ENCODE peak calls at places on chromosomes 6 and 20, in nine cellular contexts. One of them, this sample, is unnamed.

GRCh38 chr6:143540192-143540591 is 28.7 kb upstream of the FUCA2 start:
- DNase-seq in progenitor cell of endocrine pancreas: no peak
- DNase-seq in hepatocyte: no peak
- DNase-seq in RWPE1: no peak
- DNase-seq in IMR-90: no peak
- DNase-seq in WTC11: no peak
- DNase-seq in Caco-2: no peak
- DNase-seq in lung: no peak
- DNase-seq in Calu3: no peak
- DNase-seq in this sample: no peak

GRCh38 chr20:444117-444516 is 18.2 kb downstream of the TBC1D20 start:
- DNase-seq in WTC11: no peak
- DNase-seq in hepatocyte: no peak
- DNase-seq in progenitor cell of endocrine pancreas: no peak
- DNase-seq in RWPE1: no peak
- DNase-seq in Caco-2: no peak
- DNase-seq in IMR-90: no peak
- DNase-seq in Calu3: no peak
- DNase-seq in lung: no peak
- DNase-seq in this sample: no peak

GRCh38 chr6:41958022-41958856 is 16.6 kb upstream of the CCND3 start:
- DNase-seq in hepatocyte: no peak
- DNase-seq in WTC11: no peak
- DNase-seq in lung: no peak
- DNase-seq in progenitor cell of endocrine pancreas: no peak
- DNase-seq in RWPE1: no peak
- DNase-seq in IMR-90: no peak
- DNase-seq in Caco-2: no peak
- DNase-seq in Calu3: no peak
- DNase-seq in this sample: no peak

GRCh38 chr6:137848672-137849071 is 18.4 kb upstream of the TNFAIP3 start:
- DNase-seq in WTC11: no peak
- DNase-seq in Caco-2: no peak
- DNase-seq in progenitor cell of endocrine pancreas: no peak
- DNase-seq in Calu3: no peak
- DNase-seq in IMR-90: peak
- DNase-seq in lung: no peak
- DNase-seq in hepatocyte: no peak
- DNase-seq in RWPE1: no peak
- DNase-seq in this sample: no peak

GRCh38 chr6:120005292-120005976 is 655.9 kb upstream of the MAN1A1 start:
- DNase-seq in hepatocyte: no peak
- DNase-seq in lung: no peak
- DNase-seq in Calu3: peak
- DNase-seq in RWPE1: no peak
- DNase-seq in WTC11: no peak
- DNase-seq in progenitor cell of endocrine pancreas: no peak
- DNase-seq in Caco-2: peak
- DNase-seq in IMR-90: no peak
- DNase-seq in this sample: no peak

GRCh38 chr20:18132663-18133062 is 5.0 kb upstream of the KAT14 start:
- DNase-seq in RWPE1: no peak
- DNase-seq in IMR-90: no peak
- DNase-seq in progenitor cell of endocrine pancreas: no peak
- DNase-seq in hepatocyte: no peak
- DNase-seq in WTC11: no peak
- DNase-seq in Caco-2: no peak
- DNase-seq in Calu3: no peak
- DNase-seq in lung: no peak
- DNase-seq in this sample: no peak

GRCh38 chr20:41734506-41734945 is 116.3 kb upstream of the CHD6 start:
- DNase-seq in lung: peak
- DNase-seq in WTC11: peak
- DNase-seq in Caco-2: peak
- DNase-seq in IMR-90: peak
- DNase-seq in Calu3: peak
- DNase-seq in RWPE1: peak
- DNase-seq in progenitor cell of endocrine pancreas: peak
- DNase-seq in hepatocyte: peak
- DNase-seq in this sample: no peak

GRCh38 chr6:167089243-167090142 is 33.4 kb upstream of the CCR6 start:
- DNase-seq in IMR-90: no peak
- DNase-seq in Calu3: no peak
- DNase-seq in lung: no peak
- DNase-seq in RWPE1: no peak
- DNase-seq in WTC11: no peak
- DNase-seq in hepatocyte: no peak
- DNase-seq in progenitor cell of endocrine pancreas: no peak
- DNase-seq in Caco-2: no peak
- DNase-seq in this sample: no peak

GRCh38 chr6:147105786-147106185 is 98.4 kb upstream of the STXBP5 start:
- DNase-seq in Caco-2: no peak
- DNase-seq in progenitor cell of endocrine pancreas: no peak
- DNase-seq in WTC11: no peak
- DNase-seq in RWPE1: no peak
- DNase-seq in Calu3: no peak
- DNase-seq in IMR-90: no peak
- DNase-seq in lung: no peak
- DNase-seq in hepatocyte: no peak
- DNase-seq in this sample: no peak

GRCh38 chr20:57743450-57744095 is 33.8 kb upstream of the PMEPA1 start:
- DNase-seq in Caco-2: no peak
- DNase-seq in RWPE1: no peak
- DNase-seq in IMR-90: no peak
- DNase-seq in WTC11: no peak
- DNase-seq in lung: no peak
- DNase-seq in Calu3: no peak
- DNase-seq in hepatocyte: no peak
- DNase-seq in progenitor cell of endocrine pancreas: no peak
- DNase-seq in this sample: no peak

GRCh38 chr6:153108320-153108719 is 22.8 kb downstream of the RGS17 start:
- DNase-seq in progenitor cell of endocrine pancreas: no peak
- DNase-seq in IMR-90: no peak
- DNase-seq in hepatocyte: no peak
- DNase-seq in WTC11: no peak
- DNase-seq in lung: no peak
- DNase-seq in Caco-2: no peak
- DNase-seq in Calu3: no peak
- DNase-seq in RWPE1: no peak
- DNase-seq in this sample: no peak

GRCh38 chr6:43670623-43670986 is 17.0 kb downstream of the MRPS18A start:
- DNase-seq in RWPE1: no peak
- DNase-seq in Caco-2: no peak
- DNase-seq in IMR-90: no peak
- DNase-seq in Calu3: no peak
- DNase-seq in progenitor cell of endocrine pancreas: no peak
- DNase-seq in hepatocyte: no peak
- DNase-seq in WTC11: no peak
- DNase-seq in lung: no peak
- DNase-seq in this sample: no peak

GRCh38 chr6:125252891-125253290 is 48.9 kb downstream of the HDDC2 start:
- DNase-seq in IMR-90: peak
- DNase-seq in RWPE1: peak
- DNase-seq in lung: no peak
- DNase-seq in hepatocyte: no peak
- DNase-seq in progenitor cell of endocrine pancreas: no peak
- DNase-seq in Calu3: no peak
- DNase-seq in Caco-2: no peak
- DNase-seq in WTC11: no peak
- DNase-seq in this sample: no peak

GRCh38 chr20:9139106-9139808 is 70.4 kb downstream of the PLCB4 start:
- DNase-seq in WTC11: no peak
- DNase-seq in hepatocyte: no peak
- DNase-seq in RWPE1: no peak
- DNase-seq in Calu3: no peak
- DNase-seq in Caco-2: no peak
- DNase-seq in lung: no peak
- DNase-seq in IMR-90: no peak
- DNase-seq in progenitor cell of endocrine pancreas: no peak
- DNase-seq in this sample: no peak

GRCh38 chr6:110334425-110335158 is 23.6 kb downstream of the METTL24 start:
- DNase-seq in progenitor cell of endocrine pancreas: no peak
- DNase-seq in Calu3: no peak
- DNase-seq in lung: no peak
- DNase-seq in Caco-2: no peak
- DNase-seq in RWPE1: no peak
- DNase-seq in hepatocyte: no peak
- DNase-seq in WTC11: no peak
- DNase-seq in IMR-90: no peak
- DNase-seq in this sample: no peak

GRCh38 chr6:160975111-160975510 is 16.5 kb upstream of the MAP3K4 start:
- DNase-seq in Calu3: no peak
- DNase-seq in RWPE1: no peak
- DNase-seq in hepatocyte: no peak
- DNase-seq in lung: no peak
- DNase-seq in WTC11: no peak
- DNase-seq in IMR-90: no peak
- DNase-seq in Caco-2: no peak
- DNase-seq in progenitor cell of endocrine pancreas: no peak
- DNase-seq in this sample: no peak

GRCh38 chr6:160978141-160978926 is 13.2 kb upstream of the MAP3K4 start:
- DNase-seq in IMR-90: peak
- DNase-seq in Caco-2: no peak
- DNase-seq in WTC11: no peak
- DNase-seq in RWPE1: peak
- DNase-seq in Calu3: no peak
- DNase-seq in progenitor cell of endocrine pancreas: no peak
- DNase-seq in hepatocyte: no peak
- DNase-seq in lung: no peak
- DNase-seq in this sample: no peak

GRCh38 chr6:160974304-160974771 is 17.2 kb upstream of the MAP3K4 start:
- DNase-seq in lung: no peak
- DNase-seq in WTC11: no peak
- DNase-seq in progenitor cell of endocrine pancreas: no peak
- DNase-seq in Caco-2: no peak
- DNase-seq in IMR-90: peak
- DNase-seq in RWPE1: peak
- DNase-seq in hepatocyte: peak
- DNase-seq in Calu3: no peak
- DNase-seq in this sample: no peak

GRCh38 chr6:160973856-160974255 is 17.7 kb upstream of the MAP3K4 start:
- DNase-seq in Caco-2: no peak
- DNase-seq in Calu3: no peak
- DNase-seq in RWPE1: no peak
- DNase-seq in IMR-90: peak
- DNase-seq in WTC11: no peak
- DNase-seq in lung: no peak
- DNase-seq in progenitor cell of endocrine pancreas: no peak
- DNase-seq in hepatocyte: no peak
- DNase-seq in this sample: no peak

DNA sequence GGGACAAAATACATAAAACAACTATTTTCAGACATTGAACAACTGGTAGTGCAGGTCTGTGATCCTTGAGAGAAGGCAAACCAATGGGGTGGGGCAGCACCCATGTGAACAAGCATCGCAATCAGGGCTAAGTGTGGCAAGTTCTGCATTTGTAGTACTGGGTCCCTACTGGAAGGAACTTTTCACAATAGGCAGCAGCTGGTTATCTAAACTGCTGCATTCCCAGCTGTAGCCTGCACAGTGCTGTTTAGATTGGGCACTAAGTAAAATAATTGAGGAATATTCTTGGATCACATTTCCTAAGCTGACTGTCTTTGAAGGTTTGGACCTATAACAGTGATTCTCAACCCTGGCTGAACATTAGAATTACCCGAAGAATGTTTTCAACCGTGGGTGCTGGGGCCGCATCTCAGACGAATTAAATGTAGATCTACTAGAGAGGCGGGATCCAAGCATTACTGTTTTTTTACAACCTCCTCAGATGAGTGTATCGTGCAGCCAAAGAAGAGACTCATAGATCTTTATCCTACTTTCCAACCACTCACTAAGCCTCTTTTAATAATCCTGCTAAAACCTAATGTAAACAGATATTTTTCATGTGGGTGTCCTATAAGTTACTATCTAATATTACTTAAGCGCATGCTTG is 12.4 kb upstream of the MAP3K4 start:
- DNase-seq in Caco-2: no peak
- DNase-seq in IMR-90: peak
- DNase-seq in WTC11: no peak
- DNase-seq in RWPE1: no peak
- DNase-seq in progenitor cell of endocrine pancreas: no peak
- DNase-seq in Calu3: no peak
- DNase-seq in lung: no peak
- DNase-seq in hepatocyte: no peak
- DNase-seq in this sample: no peak
- TF ChIP-seq CTCF in Caco-2: no peak
- TF ChIP-seq CTCF in IMR-90: peak
- TF ChIP-seq CTCF in WTC11: no peak
- TF ChIP-seq CTCF in RWPE1: no peak
- TF ChIP-seq CTCF in progenitor cell of endocrine pancreas: no peak
- TF ChIP-seq CTCF in Calu3: no peak
- TF ChIP-seq CTCF in lung: no peak
- TF ChIP-seq CTCF in hepatocyte: no peak
- TF ChIP-seq CTCF in this sample: no peak

DNA sequence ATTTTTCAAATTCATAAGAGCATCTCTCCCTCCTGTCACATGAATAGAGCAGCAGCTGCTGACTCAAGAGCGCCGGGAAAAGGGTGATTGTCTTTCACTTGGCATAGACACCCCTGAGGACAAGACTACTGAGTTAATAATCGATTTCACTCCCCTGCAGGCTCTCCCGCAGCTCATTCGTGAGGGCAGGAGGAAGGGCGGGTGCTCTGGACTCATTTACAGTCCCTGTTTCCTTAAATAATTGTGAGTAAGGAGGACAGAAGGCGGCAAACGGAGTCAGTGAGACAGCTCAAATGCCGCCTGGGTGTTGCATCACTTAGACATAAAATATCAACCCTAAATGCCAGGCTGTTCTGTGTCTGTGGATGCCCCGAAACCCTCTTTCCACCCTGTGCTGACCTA is 21.5 kb downstream of the CFAP61 start:
- DNase-seq in IMR-90: no peak
- DNase-seq in lung: no peak
- DNase-seq in progenitor cell of endocrine pancreas: no peak
- DNase-seq in hepatocyte: no peak
- DNase-seq in Caco-2: no peak
- DNase-seq in Calu3: no peak
- DNase-seq in WTC11: no peak
- DNase-seq in RWPE1: no peak
- DNase-seq in this sample: no peak
- TF ChIP-seq CTCF in IMR-90: no peak
- TF ChIP-seq CTCF in lung: no peak
- TF ChIP-seq CTCF in progenitor cell of endocrine pancreas: no peak
- TF ChIP-seq CTCF in hepatocyte: no peak
- TF ChIP-seq CTCF in Caco-2: no peak
- TF ChIP-seq CTCF in Calu3: no peak
- TF ChIP-seq CTCF in WTC11: no peak
- TF ChIP-seq CTCF in RWPE1: no peak
- TF ChIP-seq CTCF in this sample: no peak

GRCh38 chr6:73898599-73898998 is 202.6 kb downstream of the CD109 start:
- DNase-seq in lung: no peak
- DNase-seq in progenitor cell of endocrine pancreas: no peak
- DNase-seq in Calu3: no peak
- DNase-seq in Caco-2: no peak
- DNase-seq in WTC11: no peak
- DNase-seq in hepatocyte: no peak
- DNase-seq in IMR-90: no peak
- DNase-seq in RWPE1: no peak
- DNase-seq in this sample: no peak
- TF ChIP-seq CTCF in lung: no peak
- TF ChIP-seq CTCF in progenitor cell of endocrine pancreas: no peak
- TF ChIP-seq CTCF in Calu3: no peak
- TF ChIP-seq CTCF in Caco-2: no peak
- TF ChIP-seq CTCF in WTC11: no peak
- TF ChIP-seq CTCF in hepatocyte: no peak
- TF ChIP-seq CTCF in IMR-90: no peak
- TF ChIP-seq CTCF in RWPE1: no peak
- TF ChIP-seq CTCF in this sample: no peak

GRCh38 chr20:47686545-47686944 is 98.7 kb downstream of the SULF2 start:
- DNase-seq in WTC11: no peak
- DNase-seq in lung: no peak
- DNase-seq in IMR-90: peak
- DNase-seq in RWPE1: no peak
- DNase-seq in Calu3: no peak
- DNase-seq in progenitor cell of endocrine pancreas: no peak
- DNase-seq in hepatocyte: peak
- DNase-seq in Caco-2: no peak
- DNase-seq in this sample: no peak
- TF ChIP-seq CTCF in WTC11: no peak
- TF ChIP-seq CTCF in lung: no peak
- TF ChIP-seq CTCF in IMR-90: no peak
- TF ChIP-seq CTCF in RWPE1: no peak
- TF ChIP-seq CTCF in Calu3: no peak
- TF ChIP-seq CTCF in progenitor cell of endocrine pancreas: no peak
- TF ChIP-seq CTCF in hepatocyte: no peak
- TF ChIP-seq CTCF in Caco-2: no peak
- TF ChIP-seq CTCF in this sample: no peak